ENCODE peak calls at places on chromosomes 4 and X, in ten cellular contexts. One of them, this sample, is unnamed.

GRCh38 chr4:158802914-158803313 is 34.1 kb downstream of the FNIP2 start:
- ATAC-seq in left lung: no peak
- ATAC-seq in aorta: no peak
- ATAC-seq in right cardiac atrium: no peak
- ATAC-seq in right lobe of liver: no peak
- ATAC-seq in effector memory CD8-positive, alpha-beta T cell: no peak
- ATAC-seq in activated naive CD8-positive, alpha-beta T cell treated with anti-CD3 and anti-CD28 coated beads, Interleukin-2, amount 10 ng/mL, durations not matched to agents 7 days and 5 days: no peak
- ATAC-seq in heart left ventricle: no peak
- ATAC-seq in activated CD8-positive, alpha-beta T cell treated with anti-CD3 and anti-CD28 coated beads, Interleukin-2, amount 10 ng/mL, durations not matched to agents 7 days and 5 days: no peak
- ATAC-seq in activated T-cell treated with anti-CD3 and anti-CD28 coated beads, Interleukin-2, amount 50 U/mL, for 4 hours: no peak
- ATAC-seq in this sample: no peak

GRCh38 chr4:8451440-8452182 is 11.0 kb downstream of the TRMT44 start:
- ATAC-seq in right lobe of liver: peak; percentile 78
- ATAC-seq in activated T-cell treated with anti-CD3 and anti-CD28 coated beads, Interleukin-2, amount 50 U/mL, for 4 hours: no peak
- ATAC-seq in left lung: peak; percentile 91
- ATAC-seq in effector memory CD8-positive, alpha-beta T cell: no peak
- ATAC-seq in activated naive CD8-positive, alpha-beta T cell treated with anti-CD3 and anti-CD28 coated beads, Interleukin-2, amount 10 ng/mL, durations not matched to agents 7 days and 5 days: no peak
- ATAC-seq in activated CD8-positive, alpha-beta T cell treated with anti-CD3 and anti-CD28 coated beads, Interleukin-2, amount 10 ng/mL, durations not matched to agents 7 days and 5 days: no peak
- ATAC-seq in aorta: no peak
- ATAC-seq in heart left ventricle: peak; percentile 87
- ATAC-seq in right cardiac atrium: peak; percentile 73
- ATAC-seq in this sample: no peak

GRCh38 chr4:123444298-123444731 is 47.7 kb downstream of the SPRY1 start:
- ATAC-seq in effector memory CD8-positive, alpha-beta T cell: peak; percentile 89
- ATAC-seq in aorta: peak; percentile 69
- ATAC-seq in right cardiac atrium: peak; percentile 90
- ATAC-seq in activated T-cell treated with anti-CD3 and anti-CD28 coated beads, Interleukin-2, amount 50 U/mL, for 4 hours: peak; percentile 81
- ATAC-seq in activated CD8-positive, alpha-beta T cell treated with anti-CD3 and anti-CD28 coated beads, Interleukin-2, amount 10 ng/mL, durations not matched to agents 7 days and 5 days: peak; percentile 85
- ATAC-seq in left lung: peak; percentile 88
- ATAC-seq in heart left ventricle: peak; percentile 85
- ATAC-seq in right lobe of liver: peak; percentile 80
- ATAC-seq in activated naive CD8-positive, alpha-beta T cell treated with anti-CD3 and anti-CD28 coated beads, Interleukin-2, amount 10 ng/mL, durations not matched to agents 7 days and 5 days: peak; percentile 87
- ATAC-seq in this sample: peak; percentile 48

GRCh38 chrX:17559728-17560379 is 177.4 kb upstream of the SCML1 start:
- ATAC-seq in left lung: peak; percentile 91
- ATAC-seq in activated T-cell treated with anti-CD3 and anti-CD28 coated beads, Interleukin-2, amount 50 U/mL, for 4 hours: no peak
- ATAC-seq in heart left ventricle: no peak
- ATAC-seq in effector memory CD8-positive, alpha-beta T cell: no peak
- ATAC-seq in aorta: peak; percentile 71
- ATAC-seq in activated naive CD8-positive, alpha-beta T cell treated with anti-CD3 and anti-CD28 coated beads, Interleukin-2, amount 10 ng/mL, durations not matched to agents 7 days and 5 days: no peak
- ATAC-seq in right lobe of liver: no peak
- ATAC-seq in right cardiac atrium: peak; percentile 19
- ATAC-seq in activated CD8-positive, alpha-beta T cell treated with anti-CD3 and anti-CD28 coated beads, Interleukin-2, amount 10 ng/mL, durations not matched to agents 7 days and 5 days: no peak
- ATAC-seq in this sample: peak; percentile 57

GRCh38 chrX:53732797-53733196 is 46.3 kb upstream of the HUWE1 start:
- ATAC-seq in aorta: no peak
- ATAC-seq in heart left ventricle: no peak
- ATAC-seq in right lobe of liver: no peak
- ATAC-seq in activated naive CD8-positive, alpha-beta T cell treated with anti-CD3 and anti-CD28 coated beads, Interleukin-2, amount 10 ng/mL, durations not matched to agents 7 days and 5 days: no peak
- ATAC-seq in effector memory CD8-positive, alpha-beta T cell: no peak
- ATAC-seq in right cardiac atrium: no peak
- ATAC-seq in activated CD8-positive, alpha-beta T cell treated with anti-CD3 and anti-CD28 coated beads, Interleukin-2, amount 10 ng/mL, durations not matched to agents 7 days and 5 days: no peak
- ATAC-seq in activated T-cell treated with anti-CD3 and anti-CD28 coated beads, Interleukin-2, amount 50 U/mL, for 4 hours: peak; percentile 90
- ATAC-seq in left lung: no peak
- ATAC-seq in this sample: no peak

GRCh38 chr4:142126890-142127497 is 490.6 kb downstream of the IL15 start:
- ATAC-seq in right cardiac atrium: peak; percentile 30
- ATAC-seq in activated T-cell treated with anti-CD3 and anti-CD28 coated beads, Interleukin-2, amount 50 U/mL, for 4 hours: peak; percentile 61
- ATAC-seq in aorta: peak; percentile 62
- ATAC-seq in left lung: peak; percentile 83
- ATAC-seq in heart left ventricle: peak; percentile 37
- ATAC-seq in right lobe of liver: peak; percentile 82
- ATAC-seq in effector memory CD8-positive, alpha-beta T cell: peak; percentile 72
- ATAC-seq in activated CD8-positive, alpha-beta T cell treated with anti-CD3 and anti-CD28 coated beads, Interleukin-2, amount 10 ng/mL, durations not matched to agents 7 days and 5 days: peak; percentile 61
- ATAC-seq in activated naive CD8-positive, alpha-beta T cell treated with anti-CD3 and anti-CD28 coated beads, Interleukin-2, amount 10 ng/mL, durations not matched to agents 7 days and 5 days: peak; percentile 50
- ATAC-seq in this sample: peak; percentile 39

GRCh38 chr4:106929248-106929647 is 106.9 kb downstream of the DKK2 start:
- ATAC-seq in activated T-cell treated with anti-CD3 and anti-CD28 coated beads, Interleukin-2, amount 50 U/mL, for 4 hours: no peak
- ATAC-seq in left lung: no peak
- ATAC-seq in activated naive CD8-positive, alpha-beta T cell treated with anti-CD3 and anti-CD28 coated beads, Interleukin-2, amount 10 ng/mL, durations not matched to agents 7 days and 5 days: no peak
- ATAC-seq in heart left ventricle: no peak
- ATAC-seq in effector memory CD8-positive, alpha-beta T cell: no peak
- ATAC-seq in right cardiac atrium: no peak
- ATAC-seq in right lobe of liver: no peak
- ATAC-seq in activated CD8-positive, alpha-beta T cell treated with anti-CD3 and anti-CD28 coated beads, Interleukin-2, amount 10 ng/mL, durations not matched to agents 7 days and 5 days: no peak
- ATAC-seq in aorta: no peak
- ATAC-seq in this sample: no peak

GRCh38 chr4:178080312-178080711 is 638.1 kb upstream of the AGA start:
- ATAC-seq in heart left ventricle: no peak
- ATAC-seq in activated T-cell treated with anti-CD3 and anti-CD28 coated beads, Interleukin-2, amount 50 U/mL, for 4 hours: no peak
- ATAC-seq in activated naive CD8-positive, alpha-beta T cell treated with anti-CD3 and anti-CD28 coated beads, Interleukin-2, amount 10 ng/mL, durations not matched to agents 7 days and 5 days: no peak
- ATAC-seq in effector memory CD8-positive, alpha-beta T cell: no peak
- ATAC-seq in activated CD8-positive, alpha-beta T cell treated with anti-CD3 and anti-CD28 coated beads, Interleukin-2, amount 10 ng/mL, durations not matched to agents 7 days and 5 days: no peak
- ATAC-seq in aorta: no peak
- ATAC-seq in right cardiac atrium: no peak
- ATAC-seq in right lobe of liver: no peak
- ATAC-seq in left lung: no peak
- ATAC-seq in this sample: no peak

GRCh38 chrX:39477438-39478120 is 620.2 kb downstream of the BCOR start:
- ATAC-seq in left lung: peak; percentile 58
- ATAC-seq in activated naive CD8-positive, alpha-beta T cell treated with anti-CD3 and anti-CD28 coated beads, Interleukin-2, amount 10 ng/mL, durations not matched to agents 7 days and 5 days: peak; percentile 54
- ATAC-seq in right cardiac atrium: peak; percentile 83
- ATAC-seq in activated T-cell treated with anti-CD3 and anti-CD28 coated beads, Interleukin-2, amount 50 U/mL, for 4 hours: no peak
- ATAC-seq in right lobe of liver: peak; percentile 67
- ATAC-seq in aorta: no peak
- ATAC-seq in effector memory CD8-positive, alpha-beta T cell: peak; percentile 27
- ATAC-seq in heart left ventricle: peak; percentile 88
- ATAC-seq in activated CD8-positive, alpha-beta T cell treated with anti-CD3 and anti-CD28 coated beads, Interleukin-2, amount 10 ng/mL, durations not matched to agents 7 days and 5 days: peak; percentile 65
- ATAC-seq in this sample: no peak

GRCh38 chr4:78343682-78344081 is 207.9 kb upstream of the ANXA3 start:
- ATAC-seq in activated T-cell treated with anti-CD3 and anti-CD28 coated beads, Interleukin-2, amount 50 U/mL, for 4 hours: no peak
- ATAC-seq in effector memory CD8-positive, alpha-beta T cell: no peak
- ATAC-seq in left lung: no peak
- ATAC-seq in right cardiac atrium: no peak
- ATAC-seq in activated CD8-positive, alpha-beta T cell treated with anti-CD3 and anti-CD28 coated beads, Interleukin-2, amount 10 ng/mL, durations not matched to agents 7 days and 5 days: no peak
- ATAC-seq in activated naive CD8-positive, alpha-beta T cell treated with anti-CD3 and anti-CD28 coated beads, Interleukin-2, amount 10 ng/mL, durations not matched to agents 7 days and 5 days: no peak
- ATAC-seq in aorta: no peak
- ATAC-seq in right lobe of liver: no peak
- ATAC-seq in heart left ventricle: no peak
- ATAC-seq in this sample: no peak

GRCh38 chr4:22875592-22876257 is 183.0 kb downstream of the GBA3 start:
- ATAC-seq in activated naive CD8-positive, alpha-beta T cell treated with anti-CD3 and anti-CD28 coated beads, Interleukin-2, amount 10 ng/mL, durations not matched to agents 7 days and 5 days: no peak
- ATAC-seq in activated T-cell treated with anti-CD3 and anti-CD28 coated beads, Interleukin-2, amount 50 U/mL, for 4 hours: no peak
- ATAC-seq in activated CD8-positive, alpha-beta T cell treated with anti-CD3 and anti-CD28 coated beads, Interleukin-2, amount 10 ng/mL, durations not matched to agents 7 days and 5 days: no peak
- ATAC-seq in left lung: no peak
- ATAC-seq in right cardiac atrium: no peak
- ATAC-seq in aorta: no peak
- ATAC-seq in heart left ventricle: no peak
- ATAC-seq in effector memory CD8-positive, alpha-beta T cell: no peak
- ATAC-seq in right lobe of liver: no peak
- ATAC-seq in this sample: no peak

GRCh38 chrX:18575744-18576143 is 96.2 kb downstream of the RS1 start:
- ATAC-seq in right lobe of liver: no peak
- ATAC-seq in activated CD8-positive, alpha-beta T cell treated with anti-CD3 and anti-CD28 coated beads, Interleukin-2, amount 10 ng/mL, durations not matched to agents 7 days and 5 days: no peak
- ATAC-seq in heart left ventricle: no peak
- ATAC-seq in aorta: no peak
- ATAC-seq in left lung: no peak
- ATAC-seq in activated T-cell treated with anti-CD3 and anti-CD28 coated beads, Interleukin-2, amount 50 U/mL, for 4 hours: no peak
- ATAC-seq in right cardiac atrium: no peak
- ATAC-seq in activated naive CD8-positive, alpha-beta T cell treated with anti-CD3 and anti-CD28 coated beads, Interleukin-2, amount 10 ng/mL, durations not matched to agents 7 days and 5 days: no peak
- ATAC-seq in effector memory CD8-positive, alpha-beta T cell: no peak
- ATAC-seq in this sample: no peak

GRCh38 chrX:7771788-7772438 is 71.1 kb upstream of the VCX start:
- ATAC-seq in heart left ventricle: no peak
- ATAC-seq in activated naive CD8-positive, alpha-beta T cell treated with anti-CD3 and anti-CD28 coated beads, Interleukin-2, amount 10 ng/mL, durations not matched to agents 7 days and 5 days: no peak
- ATAC-seq in effector memory CD8-positive, alpha-beta T cell: no peak
- ATAC-seq in activated T-cell treated with anti-CD3 and anti-CD28 coated beads, Interleukin-2, amount 50 U/mL, for 4 hours: no peak
- ATAC-seq in right lobe of liver: peak; percentile 91
- ATAC-seq in left lung: no peak
- ATAC-seq in activated CD8-positive, alpha-beta T cell treated with anti-CD3 and anti-CD28 coated beads, Interleukin-2, amount 10 ng/mL, durations not matched to agents 7 days and 5 days: no peak
- ATAC-seq in aorta: no peak
- ATAC-seq in right cardiac atrium: no peak
- ATAC-seq in this sample: no peak

GRCh38 chr4:7331682-7332000 is 103.1 kb downstream of the PSAPL1 start:
- ATAC-seq in right lobe of liver: no peak
- ATAC-seq in right cardiac atrium: no peak
- ATAC-seq in activated CD8-positive, alpha-beta T cell treated with anti-CD3 and anti-CD28 coated beads, Interleukin-2, amount 10 ng/mL, durations not matched to agents 7 days and 5 days: no peak
- ATAC-seq in left lung: no peak
- ATAC-seq in activated naive CD8-positive, alpha-beta T cell treated with anti-CD3 and anti-CD28 coated beads, Interleukin-2, amount 10 ng/mL, durations not matched to agents 7 days and 5 days: no peak
- ATAC-seq in heart left ventricle: no peak
- ATAC-seq in effector memory CD8-positive, alpha-beta T cell: no peak
- ATAC-seq in aorta: no peak
- ATAC-seq in activated T-cell treated with anti-CD3 and anti-CD28 coated beads, Interleukin-2, amount 50 U/mL, for 4 hours: no peak
- ATAC-seq in this sample: no peak

GRCh38 chrX:134369576-134369975 is 90.4 kb upstream of the HPRT1 start:
- ATAC-seq in right lobe of liver: no peak
- ATAC-seq in activated T-cell treated with anti-CD3 and anti-CD28 coated beads, Interleukin-2, amount 50 U/mL, for 4 hours: no peak
- ATAC-seq in right cardiac atrium: no peak
- ATAC-seq in heart left ventricle: no peak
- ATAC-seq in left lung: no peak
- ATAC-seq in activated naive CD8-positive, alpha-beta T cell treated with anti-CD3 and anti-CD28 coated beads, Interleukin-2, amount 10 ng/mL, durations not matched to agents 7 days and 5 days: no peak
- ATAC-seq in aorta: no peak
- ATAC-seq in effector memory CD8-positive, alpha-beta T cell: no peak
- ATAC-seq in activated CD8-positive, alpha-beta T cell treated with anti-CD3 and anti-CD28 coated beads, Interleukin-2, amount 10 ng/mL, durations not matched to agents 7 days and 5 days: no peak
- ATAC-seq in this sample: no peak

GRCh38 chrX:22527302-22527701 is 254.6 kb downstream of the CBLL2 start:
- ATAC-seq in left lung: no peak
- ATAC-seq in heart left ventricle: no peak
- ATAC-seq in right lobe of liver: no peak
- ATAC-seq in activated naive CD8-positive, alpha-beta T cell treated with anti-CD3 and anti-CD28 coated beads, Interleukin-2, amount 10 ng/mL, durations not matched to agents 7 days and 5 days: no peak
- ATAC-seq in aorta: no peak
- ATAC-seq in activated CD8-positive, alpha-beta T cell treated with anti-CD3 and anti-CD28 coated beads, Interleukin-2, amount 10 ng/mL, durations not matched to agents 7 days and 5 days: no peak
- ATAC-seq in effector memory CD8-positive, alpha-beta T cell: no peak
- ATAC-seq in activated T-cell treated with anti-CD3 and anti-CD28 coated beads, Interleukin-2, amount 50 U/mL, for 4 hours: no peak
- ATAC-seq in right cardiac atrium: no peak
- ATAC-seq in this sample: no peak

GRCh38 chr4:30757357-30757756 is 37.2 kb downstream of the PCDH7 start:
- ATAC-seq in left lung: peak; percentile 25
- ATAC-seq in activated naive CD8-positive, alpha-beta T cell treated with anti-CD3 and anti-CD28 coated beads, Interleukin-2, amount 10 ng/mL, durations not matched to agents 7 days and 5 days: no peak
- ATAC-seq in activated CD8-positive, alpha-beta T cell treated with anti-CD3 and anti-CD28 coated beads, Interleukin-2, amount 10 ng/mL, durations not matched to agents 7 days and 5 days: no peak
- ATAC-seq in aorta: no peak
- ATAC-seq in right lobe of liver: no peak
- ATAC-seq in heart left ventricle: no peak
- ATAC-seq in activated T-cell treated with anti-CD3 and anti-CD28 coated beads, Interleukin-2, amount 50 U/mL, for 4 hours: no peak
- ATAC-seq in right cardiac atrium: no peak
- ATAC-seq in effector memory CD8-positive, alpha-beta T cell: no peak
- ATAC-seq in this sample: no peak

GRCh38 chrX:56813318-56813837 is 84.3 kb downstream of the NBDY start:
- ATAC-seq in activated T-cell treated with anti-CD3 and anti-CD28 coated beads, Interleukin-2, amount 50 U/mL, for 4 hours: peak; percentile 74
- ATAC-seq in right cardiac atrium: peak; percentile 77
- ATAC-seq in right lobe of liver: peak; percentile 7
- ATAC-seq in effector memory CD8-positive, alpha-beta T cell: peak; percentile 88
- ATAC-seq in activated naive CD8-positive, alpha-beta T cell treated with anti-CD3 and anti-CD28 coated beads, Interleukin-2, amount 10 ng/mL, durations not matched to agents 7 days and 5 days: peak; percentile 53
- ATAC-seq in activated CD8-positive, alpha-beta T cell treated with anti-CD3 and anti-CD28 coated beads, Interleukin-2, amount 10 ng/mL, durations not matched to agents 7 days and 5 days: peak; percentile 67
- ATAC-seq in heart left ventricle: peak; percentile 66
- ATAC-seq in aorta: peak; percentile 48
- ATAC-seq in left lung: peak; percentile 81
- ATAC-seq in this sample: peak; percentile 61

GRCh38 chrX:13828392-13828791 is 11.5 kb upstream of the GPM6B start:
- ATAC-seq in right cardiac atrium: no peak
- ATAC-seq in activated CD8-positive, alpha-beta T cell treated with anti-CD3 and anti-CD28 coated beads, Interleukin-2, amount 10 ng/mL, durations not matched to agents 7 days and 5 days: no peak
- ATAC-seq in right lobe of liver: no peak
- ATAC-seq in activated T-cell treated with anti-CD3 and anti-CD28 coated beads, Interleukin-2, amount 50 U/mL, for 4 hours: no peak
- ATAC-seq in aorta: no peak
- ATAC-seq in effector memory CD8-positive, alpha-beta T cell: no peak
- ATAC-seq in activated naive CD8-positive, alpha-beta T cell treated with anti-CD3 and anti-CD28 coated beads, Interleukin-2, amount 10 ng/mL, durations not matched to agents 7 days and 5 days: no peak
- ATAC-seq in heart left ventricle: no peak
- ATAC-seq in left lung: no peak
- ATAC-seq in this sample: no peak

GRCh38 chrX:3576886-3577516 is 136.4 kb downstream of the PRKX start:
- ATAC-seq in left lung: peak; percentile 44
- ATAC-seq in right cardiac atrium: no peak
- ATAC-seq in activated CD8-positive, alpha-beta T cell treated with anti-CD3 and anti-CD28 coated beads, Interleukin-2, amount 10 ng/mL, durations not matched to agents 7 days and 5 days: no peak
- ATAC-seq in activated T-cell treated with anti-CD3 and anti-CD28 coated beads, Interleukin-2, amount 50 U/mL, for 4 hours: no peak
- ATAC-seq in activated naive CD8-positive, alpha-beta T cell treated with anti-CD3 and anti-CD28 coated beads, Interleukin-2, amount 10 ng/mL, durations not matched to agents 7 days and 5 days: no peak
- ATAC-seq in heart left ventricle: peak; percentile 54
- ATAC-seq in right lobe of liver: no peak
- ATAC-seq in effector memory CD8-positive, alpha-beta T cell: no peak
- ATAC-seq in aorta: no peak
- ATAC-seq in this sample: peak; percentile 48

GRCh38 chr4:156419080-156419638 is 465.5 kb upstream of the CTSO start:
- ATAC-seq in activated naive CD8-positive, alpha-beta T cell treated with anti-CD3 and anti-CD28 coated beads, Interleukin-2, amount 10 ng/mL, durations not matched to agents 7 days and 5 days: no peak
- ATAC-seq in heart left ventricle: no peak
- ATAC-seq in right cardiac atrium: no peak
- ATAC-seq in aorta: no peak
- ATAC-seq in right lobe of liver: no peak
- ATAC-seq in activated CD8-positive, alpha-beta T cell treated with anti-CD3 and anti-CD28 coated beads, Interleukin-2, amount 10 ng/mL, durations not matched to agents 7 days and 5 days: no peak
- ATAC-seq in effector memory CD8-positive, alpha-beta T cell: no peak
- ATAC-seq in activated T-cell treated with anti-CD3 and anti-CD28 coated beads, Interleukin-2, amount 50 U/mL, for 4 hours: no peak
- ATAC-seq in left lung: peak; percentile 21
- ATAC-seq in this sample: peak; percentile 25

This sample was measured in gastroesophageal sphincter.